ENCODE peak calls at places on chromosomes 5 and 9, in four cellular contexts. One of them, this sample, is unnamed.

GRCh38 chr5:132422720-132423442 is 53.4 kb downstream of the SLC22A5 start:
- DNase-seq in stomach: peak; percentile 82
- DNase-seq in neural progenitor cell: no peak
- DNase-seq in Peyer's patch: peak; percentile 72
- DNase-seq in this sample: no peak

GRCh38 chr5:5103249-5103648 is 36.9 kb upstream of the ADAMTS16 start:
- DNase-seq in Peyer's patch: no peak
- DNase-seq in stomach: no peak
- DNase-seq in neural progenitor cell: no peak
- DNase-seq in this sample: no peak

GRCh38 chr5:102758576-102758975 is 3.5 kb downstream of the PAM start:
- DNase-seq in stomach: no peak
- DNase-seq in neural progenitor cell: no peak
- DNase-seq in Peyer's patch: no peak
- DNase-seq in this sample: no peak

GRCh38 chr5:71988808-71989207 is 118.5 kb upstream of the MAP1B start:
- DNase-seq in neural progenitor cell: no peak
- DNase-seq in stomach: no peak
- DNase-seq in Peyer's patch: no peak
- DNase-seq in this sample: no peak

GRCh38 chr5:16921246-16921645 is 14.8 kb downstream of the MYO10 start:
- DNase-seq in stomach: no peak
- DNase-seq in neural progenitor cell: no peak
- DNase-seq in Peyer's patch: no peak
- DNase-seq in this sample: no peak

GRCh38 chr9:89601856-89602562 is 2.8 kb upstream of the GADD45G start:
- DNase-seq in neural progenitor cell: no peak
- DNase-seq in Peyer's patch: no peak
- DNase-seq in stomach: no peak
- DNase-seq in this sample: peak; percentile 57

GRCh38 chr9:132169672-132170392 is 8.0 kb downstream of the NTNG2 start:
- DNase-seq in neural progenitor cell: peak; percentile 88
- DNase-seq in stomach: peak; percentile 59
- DNase-seq in Peyer's patch: peak; percentile 44
- DNase-seq in this sample: no peak

GRCh38 chr9:130041648-130042405 is 1.2 kb downstream of the FNBP1 start:
- DNase-seq in neural progenitor cell: peak; percentile 52
- DNase-seq in Peyer's patch: no peak
- DNase-seq in stomach: no peak
- DNase-seq in this sample: peak; percentile 75

GRCh38 chr9:137170486-137171148 is 766 bp upstream of the LRRC26 start:
- DNase-seq in stomach: no peak
- DNase-seq in neural progenitor cell: no peak
- DNase-seq in Peyer's patch: no peak
- DNase-seq in this sample: no peak

GRCh38 chr5:122751293-122751753 is 23.6 kb upstream of the SNX2 start:
- DNase-seq in Peyer's patch: no peak
- DNase-seq in stomach: no peak
- DNase-seq in neural progenitor cell: no peak
- DNase-seq in this sample: no peak

GRCh38 chr5:390571-391491 is 52.1 kb upstream of the EXOC3 start:
- DNase-seq in neural progenitor cell: no peak
- DNase-seq in stomach: peak; percentile 24
- DNase-seq in Peyer's patch: peak; percentile 7
- DNase-seq in this sample: peak; percentile 68

GRCh38 chr9:111429175-111429574 is 55.0 kb downstream of the ECPAS start:
- DNase-seq in Peyer's patch: no peak
- DNase-seq in stomach: no peak
- DNase-seq in neural progenitor cell: no peak
- DNase-seq in this sample: no peak

GRCh38 chr9:127935765-127936221 is 1.9 kb downstream of the DPM2 start:
- DNase-seq in neural progenitor cell: no peak
- DNase-seq in Peyer's patch: no peak
- DNase-seq in stomach: no peak
- DNase-seq in this sample: no peak

GRCh38 chr5:57243286-57244137 is 69.7 kb downstream of the GPBP1 start:
- DNase-seq in stomach: no peak
- DNase-seq in Peyer's patch: no peak
- DNase-seq in neural progenitor cell: no peak
- DNase-seq in this sample: no peak

GRCh38 chr9:36470891-36471290 is 70.8 kb upstream of the RNF38 start:
- DNase-seq in stomach: peak; percentile 52
- DNase-seq in Peyer's patch: peak; percentile 84
- DNase-seq in neural progenitor cell: no peak
- DNase-seq in this sample: no peak

GRCh38 chr9:9612270-9612669 is 1000.5 kb downstream of the PTPRD start:
- DNase-seq in neural progenitor cell: no peak
- DNase-seq in Peyer's patch: peak; percentile 26
- DNase-seq in stomach: no peak
- DNase-seq in this sample: no peak

GRCh38 chr9:120868676-120869359 is 8.2 kb downstream of the PHF19 start:
- DNase-seq in Peyer's patch: peak; percentile 99
- DNase-seq in stomach: peak; percentile 99
- DNase-seq in neural progenitor cell: peak; percentile 98
- DNase-seq in this sample: peak; percentile 99

GRCh38 chr5:141973871-141974595 is 5.1 kb downstream of the RNF14 start:
- DNase-seq in neural progenitor cell: no peak
- DNase-seq in stomach: no peak
- DNase-seq in Peyer's patch: no peak
- DNase-seq in this sample: no peak

GRCh38 chr5:34535944-34536628 is 120.0 kb upstream of the RAI14 start:
- DNase-seq in Peyer's patch: no peak
- DNase-seq in neural progenitor cell: no peak
- DNase-seq in stomach: no peak
- DNase-seq in this sample: no peak

GRCh38 chr9:130263601-130264413 is 1.8 kb upstream of the HMCN2 start:
- DNase-seq in stomach: no peak
- DNase-seq in Peyer's patch: no peak
- DNase-seq in neural progenitor cell: no peak
- DNase-seq in this sample: no peak

GRCh38 chr5:38616061-38616460 is 59.6 kb upstream of the LIFR start:
- DNase-seq in Peyer's patch: no peak
- DNase-seq in neural progenitor cell: no peak
- DNase-seq in stomach: no peak
- DNase-seq in this sample: no peak

GRCh38 chr5:15516486-15516885 is 16.5 kb downstream of the FBXL7 start:
- DNase-seq in neural progenitor cell: no peak
- DNase-seq in Peyer's patch: no peak
- DNase-seq in stomach: no peak
- DNase-seq in this sample: no peak

GRCh38 chr9:68530618-68531017 is 10.1 kb downstream of the TMEM252 start:
- DNase-seq in neural progenitor cell: peak; percentile 36
- DNase-seq in stomach: peak; percentile 61
- DNase-seq in Peyer's patch: no peak
- DNase-seq in this sample: peak; percentile 94

GRCh38 chr5:32474201-32474854 is 29.8 kb upstream of the ZFR start:
- DNase-seq in neural progenitor cell: no peak
- DNase-seq in stomach: no peak
- DNase-seq in Peyer's patch: no peak
- DNase-seq in this sample: no peak

GRCh38 chr9:116476002-116476401 is 211.1 kb upstream of the TRIM32 start:
- DNase-seq in neural progenitor cell: no peak
- DNase-seq in Peyer's patch: no peak
- DNase-seq in stomach: no peak
- DNase-seq in this sample: no peak

GRCh38 chr5:34667705-34668104 is 11.6 kb downstream of the RAI14 start:
- DNase-seq in neural progenitor cell: no peak
- DNase-seq in Peyer's patch: no peak
- DNase-seq in stomach: no peak
- DNase-seq in this sample: no peak

GRCh38 chr5:107381189-107381856 is 289.4 kb downstream of the EFNA5 start:
- DNase-seq in neural progenitor cell: no peak
- DNase-seq in stomach: no peak
- DNase-seq in Peyer's patch: no peak
- DNase-seq in this sample: no peak

GRCh38 chr5:133825631-133826289 is 142.7 kb downstream of the C5orf15 start:
- DNase-seq in stomach: no peak
- DNase-seq in Peyer's patch: peak; percentile 18
- DNase-seq in neural progenitor cell: no peak
- DNase-seq in this sample: no peak

DNA sequence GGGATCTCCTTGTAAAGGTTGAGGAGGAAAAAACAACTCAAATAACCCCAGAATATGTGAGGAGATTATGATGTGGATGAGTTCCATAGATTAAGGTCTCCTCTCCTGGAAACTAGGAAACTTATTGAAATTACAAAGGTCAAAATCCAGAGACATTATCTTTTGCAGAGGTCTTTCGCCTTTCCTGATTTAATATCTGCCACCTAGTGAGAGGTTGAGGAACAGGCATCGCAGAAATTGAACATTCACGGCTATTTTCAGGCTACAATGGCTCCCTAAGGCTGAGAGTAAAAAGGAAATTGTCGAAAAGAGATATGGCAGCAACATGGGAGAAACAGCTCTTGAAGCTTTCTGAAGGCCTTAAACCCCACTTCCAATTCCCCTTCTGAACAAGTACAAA is 127.5 kb upstream of the PLCXD3 start:
- DNase-seq in neural progenitor cell: no peak
- DNase-seq in stomach: no peak
- DNase-seq in Peyer's patch: no peak
- DNase-seq in this sample: no peak
- TF ChIP-seq CTCF in neural progenitor cell: peak; percentile 43
- TF ChIP-seq CTCF in stomach: no peak
- TF ChIP-seq CTCF in Peyer's patch: no peak
- TF ChIP-seq CTCF in this sample: no peak

GRCh38 chr9:128945798-128946501 is 1.5 kb downstream of the DOLK start:
- DNase-seq in neural progenitor cell: no peak
- DNase-seq in Peyer's patch: no peak
- DNase-seq in stomach: no peak
- DNase-seq in this sample: no peak

GRCh38 chr9:128947423-128948310 is at the start of the genes DOLK and NUP188:
- DNase-seq in stomach: peak; percentile 97
- DNase-seq in Peyer's patch: peak; percentile 97
- DNase-seq in neural progenitor cell: peak; percentile 98
- DNase-seq in this sample: peak; percentile 96

GRCh38 chr9:128946544-128946943 is 859 bp downstream of the DOLK start:
- DNase-seq in Peyer's patch: no peak
- DNase-seq in neural progenitor cell: no peak
- DNase-seq in stomach: no peak
- DNase-seq in this sample: no peak

GRCh38 chr9:128943832-128944620 is 3.4 kb downstream of the DOLK start:
- DNase-seq in Peyer's patch: no peak
- DNase-seq in stomach: no peak
- DNase-seq in neural progenitor cell: no peak
- DNase-seq in this sample: no peak

DNA sequence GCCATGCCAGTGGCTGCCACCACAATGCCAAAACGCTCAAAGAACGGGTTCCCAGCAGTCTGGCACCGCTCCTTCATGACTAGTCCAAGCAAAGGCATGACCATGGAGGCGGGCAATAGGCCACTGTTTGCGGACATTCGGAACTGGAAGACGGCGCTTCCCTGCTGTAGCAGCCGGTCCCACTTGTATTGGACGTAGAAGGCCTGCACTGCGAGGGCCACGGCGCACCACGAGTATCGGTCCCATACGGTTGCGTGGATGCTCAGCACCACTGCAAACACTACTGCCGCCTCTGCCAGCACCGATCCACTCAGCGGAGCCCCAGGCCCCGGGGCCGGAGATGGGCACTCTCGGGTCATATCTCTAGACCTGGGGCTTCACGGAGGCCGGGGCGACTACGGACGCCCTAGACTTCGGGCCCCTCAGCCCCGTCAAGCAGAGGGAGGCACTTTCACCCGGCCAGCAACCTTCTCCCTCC is 419 bp downstream of the DOLK start:
- DNase-seq in Peyer's patch: peak; percentile 20
- DNase-seq in stomach: peak; percentile 33
- DNase-seq in neural progenitor cell: no peak
- DNase-seq in this sample: peak; percentile 81
- H3K27ac ChIP-seq in Peyer's patch: peak overlapping the region; percentile 90
- H3K27ac ChIP-seq in stomach: peak overlapping the region; percentile 87
- H3K27ac ChIP-seq in neural progenitor cell: no peak overlapping the region
- H3K27ac ChIP-seq in this sample: peak overlapping the region; percentile 92

GRCh38 chr9:5286262-5286661 is 18.3 kb downstream of the RLN2 start:
- DNase-seq in neural progenitor cell: no peak
- DNase-seq in Peyer's patch: no peak
- DNase-seq in stomach: no peak
- DNase-seq in this sample: no peak

GRCh38 chr9:5288591-5288990 is 15.9 kb downstream of the RLN2 start:
- DNase-seq in neural progenitor cell: no peak
- DNase-seq in stomach: no peak
- DNase-seq in Peyer's patch: no peak
- DNase-seq in this sample: no peak

GRCh38 chr9:5292141-5292540 is 12.4 kb downstream of the RLN2 start:
- DNase-seq in stomach: no peak
- DNase-seq in Peyer's patch: no peak
- DNase-seq in neural progenitor cell: no peak
- DNase-seq in this sample: no peak
- H3K4me3 ChIP-seq in stomach: no peak overlapping the region
- H3K4me3 ChIP-seq in Peyer's patch: no peak overlapping the region
- H3K4me3 ChIP-seq in neural progenitor cell: no peak overlapping the region
- H3K4me3 ChIP-seq in this sample: no peak overlapping the region

GRCh38 chr5:97163360-97163764 is 19.7 kb downstream of the RIOK2 start:
- DNase-seq in Peyer's patch: no peak
- DNase-seq in neural progenitor cell: no peak
- DNase-seq in stomach: no peak
- DNase-seq in this sample: no peak
- TF ChIP-seq CTCF in Peyer's patch: peak; percentile 16
- TF ChIP-seq CTCF in neural progenitor cell: peak; percentile 72
- TF ChIP-seq CTCF in stomach: peak; percentile 56
- TF ChIP-seq CTCF in this sample: peak; percentile 38